ENCODE peak calls at places on chromosomes 13 and 19, in six cellular contexts. F is GM12878, P is endothelial cell of umbilical vein, N is HepG2, A is K562, U is A549. R is an unnamed sample.
A peak's percentile ranks its signal among the peaks of the same experiment; 100 is the strongest.

GRCh38 chr19:294819-295686 is 3.9 kb upstream of the PLPP2 start:
- DNase-seq in F (no peak), P (no peak), N (no peak), A (peak; percentile 79), U (peak; percentile 50), R (peak; percentile 27)

GRCh38 chr13:20654156-20654555 is 49.3 kb upstream of the IL17D start:
- DNase-seq in F (no peak), P (peak; percentile 80), N (no peak), A (no peak), U (no peak), R (no peak)

GRCh38 chr19:29497241-29497640 is 28.6 kb upstream of the VSTM2B start:
- DNase-seq in F (no peak), P (no peak), N (no peak), A (no peak), U (no peak), R (no peak)

GRCh38 chr13:36998624-36999041 is 507 bp downstream of the ALG5 start:
- DNase-seq in F (no peak), P (no peak), N (no peak), A (peak; percentile 17), U (no peak), R (peak; percentile 37)

GRCh38 chr19:32342695-32343094 is 2.7 kb upstream of the ZNF507 start:
- DNase-seq in F (no peak), P (no peak), N (no peak), A (no peak), U (no peak), R (no peak)

GRCh38 chr19:1863638-1864479 is 480 bp upstream of the KLF16 start:
- DNase-seq in F (peak; percentile 45), P (peak; percentile 89), N (peak; percentile 85), A (peak; percentile 84), U (no peak), R (peak; percentile 91)

GRCh38 chr13:18959996-18960395 is 221.6 kb downstream of the TUBA3C start:
- DNase-seq in F (no peak), P (no peak), N (no peak), A (no peak), U (no peak), R (no peak)

GRCh38 chr19:47428177-47428894 is 9.0 kb upstream of the MEIS3 start:
- DNase-seq in F (peak; percentile 75), P (peak; percentile 99), N (peak; percentile 54), A (peak; percentile 96), U (peak; percentile 95), R (peak; percentile 99)

GRCh38 chr19:1746401-1747284 is 6.7 kb upstream of the ONECUT3 start:
- DNase-seq in F (no peak), P (no peak), N (no peak), A (no peak), U (peak; percentile 65), R (peak; percentile 69)

GRCh38 chr19:45507864-45508680 is 793 bp downstream of the VASP start:
- DNase-seq in F (no peak), P (peak; percentile 24), N (no peak), A (peak; percentile 55), U (no peak), R (peak; percentile 47)

GRCh38 chr13:43786766-43787517 is at the start of gene ENOX1:
- DNase-seq in F (no peak), P (peak; percentile 45), N (no peak), A (no peak), U (peak; percentile 13), R (no peak)

GRCh38 chr19:13091400-13092161 is 11.1 kb downstream of the LYL1 start:
- DNase-seq in F (no peak), P (peak; percentile 93), N (no peak), A (no peak), U (no peak), R (peak; percentile 57)

GRCh38 chr13:106568225-106569003 is 477 bp upstream of the ARGLU1 start:
- DNase-seq in F (no peak), P (no peak), N (peak; percentile 35), A (no peak), U (peak; percentile 7), R (peak; percentile 52)

GRCh38 chr13:106567421-106568224 is at the start of gene ARGLU1:
- DNase-seq in F (peak; percentile 64), P (peak; percentile 96), N (peak; percentile 78), A (peak; percentile 77), U (peak; percentile 47), R (peak; percentile 94)

GRCh38 chr13:106569233-106570095 is 1.5 kb upstream of the ARGLU1 start:
- DNase-seq in F (no peak), P (no peak), N (no peak), A (no peak), U (no peak), R (no peak)

GRCh38 chr13:106565127-106565775 is 2.7 kb downstream of the ARGLU1 start:
- DNase-seq in F (no peak), P (no peak), N (no peak), A (no peak), U (no peak), R (peak; percentile 56)

DNA sequence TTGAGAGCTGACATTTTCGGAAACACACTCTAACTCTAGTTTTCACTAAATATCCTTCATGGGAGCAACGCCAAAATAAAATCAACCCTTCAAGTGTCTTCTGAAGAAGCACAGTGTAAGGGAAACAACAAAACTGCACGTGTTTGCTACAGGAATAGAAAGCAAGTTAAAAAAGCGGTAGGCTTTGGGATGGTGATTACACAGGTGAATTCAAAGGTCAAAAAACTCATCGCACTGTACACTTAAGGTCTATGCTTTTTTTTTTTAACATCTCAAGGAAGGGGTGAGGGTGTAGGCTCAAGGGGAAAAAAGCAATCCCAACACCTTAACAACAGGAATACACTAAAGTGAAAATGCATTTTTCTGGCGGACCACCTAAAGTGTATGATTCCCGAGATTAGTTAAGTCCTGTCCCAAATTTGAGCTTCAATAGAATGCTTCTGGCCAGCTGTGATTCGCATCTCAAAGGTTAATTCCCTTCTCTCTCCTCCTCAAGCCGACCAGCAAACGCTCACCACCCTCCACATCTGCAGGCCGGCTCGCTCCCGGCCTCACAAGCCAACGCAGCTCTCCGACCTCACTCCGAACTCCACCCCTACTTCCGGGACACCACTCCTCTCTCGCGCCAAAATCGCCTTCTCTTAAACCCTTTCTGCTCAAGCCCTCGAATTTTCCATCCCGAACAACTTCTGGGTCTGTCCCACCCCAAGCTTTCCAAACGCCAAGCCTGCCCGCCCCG is 1.1 kb downstream of the ARGLU1 start:
- DNase-seq in F (no peak), P (peak; percentile 61), N (peak; percentile 32), A (no peak), U (peak; percentile 35), R (peak; percentile 80)
- TF ChIP-seq MYC in F (no peak), P (no peak), N (no peak), A (no peak), U (no peak), R (peak; percentile 32)

GRCh38 chr13:52010890-52011689 is at the start of gene ATP7B:
- DNase-seq in F (no peak), P (peak; percentile 10), N (peak; percentile 49), A (peak; percentile 29), U (peak; percentile 31), R (peak; percentile 58)
- TF ChIP-seq CTCF in F (no peak), P (peak; percentile 13), N (peak; percentile 38), A (peak; percentile 18), U (no peak), R (no peak)

GRCh38 chr19:54137114-54137912 is at the start of gene CNOT3:
- DNase-seq in F (peak; percentile 100), P (peak; percentile 100), N (peak; percentile 100), A (peak; percentile 95), U (peak; percentile 100), R (peak; percentile 99)
- TF ChIP-seq POLR2A in F (peak; percentile 91), P (peak; percentile 72), N (peak; percentile 78), A (peak; percentile 82), U (peak; percentile 83), R (peak; percentile 54)

GRCh38 chr19:41997851-41998229 is 3.8 kb upstream of the ATP1A3 start:
- DNase-seq in F (no peak), P (no peak), N (no peak), A (no peak), U (no peak), R (peak; percentile 11)

GRCh38 chr19:41995959-41996797 is 2.1 kb upstream of the ATP1A3 start:
- DNase-seq in F (no peak), P (no peak), N (no peak), A (peak; percentile 68), U (peak; percentile 72), R (peak; percentile 13)

GRCh38 chr19:41998246-41999020 is 4.4 kb upstream of the ATP1A3 start:
- DNase-seq in F (no peak), P (no peak), N (peak; percentile 17), A (peak; percentile 77), U (peak; percentile 86), R (peak; percentile 27)

GRCh38 chr19:41999071-41999877 is 5.2 kb upstream of the ATP1A3 start:
- DNase-seq in F (no peak), P (no peak), N (no peak), A (no peak), U (no peak), R (no peak)

GRCh38 chr19:41997121-41997850 is 3.3 kb upstream of the ATP1A3 start:
- DNase-seq in F (no peak), P (no peak), N (no peak), A (peak; percentile 79), U (peak; percentile 95), R (peak; percentile 48)
- TF ChIP-seq MYC in F (no peak), P (no peak), N (no peak), A (no peak), U (no peak), R (no peak)

GRCh38 chr19:37348060-37348459 is 22.8 kb upstream of the ZNF527 start:
- DNase-seq in F (no peak), P (no peak), N (no peak), A (no peak), U (no peak), R (no peak)
- TF ChIP-seq CTCF in F (no peak), P (no peak), N (no peak), A (no peak), U (no peak), R (no peak)

GRCh38 chr13:50726164-50726563 is 117.3 kb downstream of the DLEU7 start:
- DNase-seq in F (no peak), P (no peak), N (no peak), A (no peak), U (no peak), R (peak; percentile 45)
- TF ChIP-seq POLR2A in F (no peak), P (no peak), N (no peak), A (no peak), U (no peak), R (no peak)